ENCODE peak calls at places on chromosome 14, in eight cellular contexts. P, N, K, Z, T, H, U and B are unnamed samples.
A peak's percentile ranks its signal among the peaks of the same experiment; 100 is the strongest.

GRCh38 chr14:30553311-30553989 is 5.5 kb upstream of the G2E3 start:
- DNase-seq in P (no peak), N (no peak), K (no peak), Z (no peak), T (no peak), H (no peak), U (no peak), B (peak; percentile 84)

GRCh38 chr14:74141703-74142102 is 56.9 kb downstream of the LIN52 start:
- DNase-seq in P (no peak), N (no peak), K (no peak), Z (no peak), T (no peak), H (no peak), U (peak; percentile 29), B (peak; percentile 23)

GRCh38 chr14:69909831-69910550 is 30.8 kb downstream of the SMOC1 start:
- DNase-seq in P (no peak), N (no peak), K (no peak), Z (no peak), T (no peak), H (no peak), U (no peak), B (no peak)

GRCh38 chr14:91573894-91574837 is 64.1 kb upstream of the PPP4R3A start:
- DNase-seq in P (peak; percentile 82), N (peak; percentile 67), K (no peak), Z (peak; percentile 57), T (peak; percentile 54), H (peak; percentile 25), U (peak; percentile 46), B (peak; percentile 48)

GRCh38 chr14:105850853-105851581 is 324.6 kb downstream of the TMEM121 start:
- DNase-seq in P (peak; percentile 1), N (no peak), K (no peak), Z (no peak), T (no peak), H (no peak), U (no peak), B (no peak)

GRCh38 chr14:73700325-73700724 is 13.9 kb downstream of the PNMA1 start:
- DNase-seq in P (no peak), N (no peak), K (no peak), Z (no peak), T (no peak), H (no peak), U (no peak), B (no peak)

GRCh38 chr14:106691601-106692291 is 1165.4 kb downstream of the TMEM121 start:
- DNase-seq in P (peak; percentile 70), N (no peak), K (peak; percentile 21), Z (peak; percentile 11), T (no peak), H (peak; percentile 12), U (no peak), B (no peak)

GRCh38 chr14:86532219-86532618 is 1002.3 kb downstream of the FLRT2 start:
- DNase-seq in P (no peak), N (no peak), K (no peak), Z (peak; percentile 58), T (no peak), H (no peak), U (no peak), B (no peak)

GRCh38 chr14:32393119-32393518 is 64.0 kb downstream of the AKAP6 start:
- DNase-seq in P (no peak), N (no peak), K (no peak), Z (no peak), T (no peak), H (no peak), U (no peak), B (no peak)

GRCh38 chr14:76773188-76773885 is 12.1 kb downstream of the VASH1 start:
- DNase-seq in P (no peak), N (no peak), K (peak; percentile 72), Z (peak; percentile 83), T (no peak), H (peak; percentile 68), U (peak; percentile 59), B (peak; percentile 69)

GRCh38 chr14:35789651-35790050 is 19.4 kb downstream of the RALGAPA1 start:
- DNase-seq in P (peak; percentile 29), N (no peak), K (no peak), Z (no peak), T (no peak), H (no peak), U (no peak), B (no peak)

GRCh38 chr14:73142216-73142615 is 5.9 kb downstream of the PSEN1 start:
- DNase-seq in P (no peak), N (no peak), K (no peak), Z (no peak), T (no peak), H (no peak), U (no peak), B (no peak)

DNA sequence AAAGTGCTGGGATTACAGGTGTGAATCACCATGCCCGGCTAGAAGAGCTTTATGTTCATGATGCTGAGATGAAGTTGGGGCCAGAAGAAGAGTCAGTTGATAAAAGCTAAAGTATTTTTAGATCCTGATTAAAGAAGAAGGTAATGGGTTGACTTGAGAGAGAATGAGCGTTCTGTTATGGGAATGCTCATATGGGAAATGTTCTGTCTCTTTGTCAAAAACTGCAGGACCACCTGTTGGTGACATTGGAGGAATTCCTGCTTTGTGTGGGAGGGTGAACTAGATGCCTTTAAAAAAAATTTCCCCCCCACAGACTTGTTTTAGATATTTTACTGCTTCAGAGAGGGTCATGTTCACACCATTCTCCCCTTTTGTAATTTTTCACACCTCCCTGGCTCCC is 6.7 kb downstream of the WDR20 start:
- DNase-seq in P (no peak), N (no peak), K (no peak), Z (no peak), T (no peak), H (no peak), U (no peak), B (no peak)
- TF ChIP-seq CTCF in P (no peak), N (no peak), K (no peak), Z (no peak), T (no peak), H (no peak), U (no peak), B (no peak)

DNA sequence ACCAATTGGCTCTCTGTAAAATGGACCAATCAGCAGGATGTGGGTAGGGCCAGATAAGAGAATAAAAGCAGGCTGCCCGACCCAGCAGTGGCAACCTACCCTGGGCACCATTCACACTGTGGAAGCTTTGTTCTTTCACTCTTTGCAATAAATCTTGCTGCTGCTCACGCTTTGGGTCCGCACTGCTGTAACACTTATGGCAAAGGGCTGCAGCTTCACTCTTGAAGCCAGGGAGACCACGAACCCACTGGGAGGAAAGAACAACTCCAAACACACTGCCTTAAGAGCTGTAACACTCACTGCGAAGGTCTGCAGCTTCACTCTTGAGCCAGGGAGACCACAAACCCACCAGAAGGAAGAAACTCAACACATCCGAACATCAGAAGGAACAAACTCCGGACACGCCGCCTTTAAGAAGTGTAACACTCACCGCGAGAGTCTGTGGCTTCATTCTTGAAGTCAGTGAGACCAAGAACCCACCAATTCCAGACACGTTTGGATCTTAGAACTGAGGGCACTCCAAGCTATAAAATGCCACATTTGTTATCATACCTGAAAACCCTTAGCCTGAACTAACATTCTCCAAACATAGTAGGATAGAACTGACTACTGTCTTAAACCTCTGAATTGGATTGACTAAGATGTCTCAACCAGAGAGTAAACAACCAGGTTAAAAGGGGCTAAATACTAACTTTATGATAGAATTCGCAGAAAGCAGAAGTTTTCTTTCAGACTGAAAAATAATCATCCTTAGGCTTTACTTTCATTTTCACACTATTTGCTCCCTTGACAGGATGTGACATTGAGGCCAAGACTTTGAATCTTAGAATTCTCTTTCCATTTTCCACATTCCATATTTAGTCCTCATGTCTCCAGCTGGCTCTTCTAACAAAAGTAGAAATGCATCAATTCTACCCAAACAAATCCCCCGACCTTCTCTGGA is 33.6 kb downstream of the CDKL1 start:
- DNase-seq in P (peak; percentile 74), N (no peak), K (no peak), Z (no peak), T (no peak), H (no peak), U (no peak), B (no peak)
- H3K4me3 ChIP-seq in P (peak overlapping the region; percentile 30), N (no peak overlapping the region), K (peak overlapping the region; percentile 4), Z (no peak overlapping the region), T (peak overlapping the region; percentile 21), H (peak overlapping the region; percentile 33), U (no peak overlapping the region), B (no peak overlapping the region)

GRCh38 chr14:56808314-56809201 is 1.7 kb downstream of the OTX2 start:
- DNase-seq in P (no peak), N (peak; percentile 48), K (no peak), Z (no peak), T (no peak), H (no peak), U (no peak), B (no peak)

GRCh38 chr14:56807586-56808168 is 2.6 kb downstream of the OTX2 start:
- DNase-seq in P (no peak), N (peak; percentile 16), K (no peak), Z (no peak), T (no peak), H (no peak), U (no peak), B (no peak)

GRCh38 chr14:56805992-56806737 is 4.1 kb downstream of the OTX2 start:
- DNase-seq in P (no peak), N (no peak), K (no peak), Z (no peak), T (no peak), H (no peak), U (no peak), B (no peak)

GRCh38 chr14:56803816-56804535 is 6.3 kb downstream of the OTX2 start:
- DNase-seq in P (no peak), N (no peak), K (no peak), Z (no peak), T (no peak), H (no peak), U (no peak), B (no peak)

DNA sequence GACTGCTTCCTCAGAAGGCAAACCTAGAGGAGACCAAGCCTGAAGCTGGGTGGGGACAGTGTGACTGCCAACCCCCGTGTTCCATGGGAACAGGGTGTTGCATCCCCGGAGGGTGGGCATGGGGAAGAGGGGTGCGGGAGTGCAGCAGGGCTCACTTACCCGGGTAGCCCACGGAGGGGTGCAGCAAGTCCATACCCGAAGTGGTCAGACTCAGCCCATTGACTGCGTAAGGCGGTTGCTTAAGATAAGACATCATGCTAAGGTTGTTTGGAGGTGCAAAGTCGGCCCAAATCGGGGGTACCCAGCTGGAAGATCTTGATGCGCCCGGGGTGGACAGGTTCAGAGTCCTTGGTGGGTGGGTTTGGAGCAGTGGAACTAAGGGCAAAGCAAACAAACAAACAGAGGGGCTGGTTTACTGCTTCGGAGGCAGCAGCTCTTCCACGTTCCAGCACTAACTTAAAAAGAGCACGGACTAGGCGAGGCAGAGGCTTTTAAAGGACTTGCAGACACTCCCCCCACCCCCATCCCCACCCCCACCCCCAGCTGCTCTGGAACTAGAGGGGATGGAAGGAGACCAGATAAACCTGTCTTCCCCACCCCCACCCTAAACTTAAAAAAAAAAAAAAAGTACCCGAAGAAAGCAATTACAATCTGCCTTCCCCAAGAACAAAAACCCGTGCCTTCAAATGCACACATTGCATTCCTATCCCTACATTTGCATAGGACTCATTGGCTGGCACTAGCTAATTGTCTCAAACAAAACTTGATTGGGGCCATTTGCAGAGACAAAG is 4.9 kb downstream of the OTX2 start:
- DNase-seq in P (no peak), N (no peak), K (no peak), Z (no peak), T (no peak), H (no peak), U (no peak), B (no peak)
- H3K27me3 ChIP-seq in P (peaks cover 17% of the 10 kb centered on the region), N (peaks cover 35% of the 10 kb centered on the region), K (peaks cover 7% of the 10 kb centered on the region), Z (peaks cover 9% of the 10 kb centered on the region), T (peaks cover 98% of the 10 kb centered on the region), H (peaks cover 46% of the 10 kb centered on the region), U (peaks cover 37% of the 10 kb centered on the region), B (peaks cover 61% of the 10 kb centered on the region)

DNA sequence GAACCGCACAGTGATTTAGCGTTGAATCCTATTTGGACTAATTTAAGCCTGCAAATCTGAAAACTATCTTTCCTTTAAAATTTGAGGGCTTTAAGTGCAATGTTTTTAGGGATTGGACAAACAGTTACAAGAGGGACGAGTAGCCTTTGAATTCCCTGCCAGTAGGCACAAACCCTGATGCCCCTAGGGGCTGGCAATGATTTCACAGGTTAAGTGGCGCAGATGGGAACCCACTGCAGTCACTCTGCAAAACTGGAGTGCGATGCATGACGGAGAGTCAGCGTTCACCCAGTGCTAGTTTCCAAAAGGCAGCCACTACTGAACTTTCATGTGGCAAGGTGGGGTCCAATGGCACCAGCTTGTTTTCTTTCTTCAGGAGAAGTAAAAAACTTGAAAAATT is 99.4 kb upstream of the FRMD6 start:
- DNase-seq in P (no peak), N (no peak), K (no peak), Z (no peak), T (no peak), H (no peak), U (no peak), B (no peak)
- TF ChIP-seq CTCF in P (peak; percentile 38), N (no peak), K (no peak), Z (no peak), T (no peak), H (no peak), U (no peak), B (peak; percentile 13)